ENCODE peak calls at places on chromosomes 5 and 9, in four cellular contexts. S, Y, J and F are unnamed samples. For H3K4me1, the result is how much of the 10 kb centered on the place peaks cover.

GRCh38 chr5:74034738-74035137 is 408.7 kb downstream of the ARHGEF28 start:
- DNase-seq in S (peak), Y (no peak), J (no peak), F (no peak)

GRCh38 chr5:1415626-1416360 is 29.4 kb downstream of the SLC6A3 start:
- DNase-seq in S (no peak), Y (no peak), J (no peak), F (no peak)

GRCh38 chr9:35667939-35668338 is 2.9 kb upstream of the ARHGEF39 start:
- DNase-seq in S (no peak), Y (no peak), J (no peak), F (no peak)

GRCh38 chr9:75889577-75889976 is 896 bp upstream of the PCSK5 start:
- DNase-seq in S (no peak), Y (no peak), J (peak), F (no peak)

GRCh38 chr5:148746826-148747535 is 79.4 kb upstream of the ADRB2 start:
- DNase-seq in S (peak), Y (no peak), J (no peak), F (no peak)

GRCh38 chr9:118262191-118262590 is 558.0 kb downstream of the TLR4 start:
- DNase-seq in S (no peak), Y (no peak), J (no peak), F (no peak)

GRCh38 chr5:158483202-158483870 is 616.4 kb downstream of the EBF1 start:
- DNase-seq in S (no peak), Y (no peak), J (no peak), F (no peak)

GRCh38 chr9:98765276-98765675 is 31.1 kb downstream of the ANKS6 start:
- DNase-seq in S (no peak), Y (no peak), J (no peak), F (no peak)

GRCh38 chr9:74696520-74696919 is 191.2 kb downstream of the TRPM6 start:
- DNase-seq in S (no peak), Y (no peak), J (no peak), F (no peak)

GRCh38 chr5:73552642-73553041 is 12.8 kb downstream of the ANKRA2 start:
- DNase-seq in S (no peak), Y (no peak), J (no peak), F (no peak)

DNA sequence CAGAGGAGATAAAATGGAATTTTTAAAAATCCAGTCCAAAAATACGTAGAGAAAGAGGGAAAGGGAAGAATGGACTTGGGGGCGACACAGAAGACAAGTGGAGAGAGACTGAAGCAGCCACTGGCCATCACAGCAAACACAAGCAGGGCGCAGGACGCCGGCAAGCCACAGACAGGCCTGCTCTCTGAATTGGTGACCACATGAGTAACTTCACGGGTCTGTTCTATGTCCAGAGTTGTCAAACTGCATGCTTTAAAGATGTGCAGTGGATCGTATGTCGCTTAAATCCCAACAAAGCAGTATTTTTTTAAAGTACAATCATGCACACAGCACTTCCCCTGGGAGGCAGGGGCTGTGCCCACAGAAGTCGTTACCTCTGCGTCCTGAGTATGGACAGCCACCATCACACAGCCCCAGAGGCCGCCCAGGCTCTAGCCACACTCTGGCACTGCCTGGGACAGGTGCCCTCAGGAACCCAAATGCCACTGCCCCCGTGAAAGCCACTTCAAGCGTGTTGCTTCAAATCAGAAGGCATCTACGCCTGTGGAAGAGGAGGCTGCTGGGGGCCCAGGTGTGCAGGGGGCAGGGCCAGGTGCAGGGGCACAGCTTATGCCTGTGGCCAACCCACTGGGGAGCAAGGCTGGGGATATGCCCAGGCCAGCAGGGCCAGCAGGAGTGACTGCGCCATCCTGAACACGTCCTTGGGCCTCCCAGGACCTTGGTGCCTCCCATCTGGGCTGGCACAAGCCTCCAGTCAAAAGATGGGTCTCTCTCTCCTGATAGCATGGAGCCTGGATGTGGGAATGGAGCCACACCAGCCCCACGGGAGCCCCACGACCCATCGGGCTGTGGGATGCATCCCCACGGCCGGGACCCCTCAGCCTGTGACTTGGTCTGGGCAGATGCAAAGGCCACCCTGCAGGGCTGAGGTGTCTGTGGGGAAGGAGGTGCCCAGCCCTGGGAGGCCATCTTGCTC is 5.9 kb upstream of the LRRC14B start:
- DNase-seq in S (no peak), Y (no peak), J (no peak), F (no peak)
- H3K4me1 ChIP-seq in S (under half), Y (under half), J (under half), F (under half)

GRCh38 chr5:57844410-57844809 is 361.8 kb upstream of the ACTBL2 start:
- DNase-seq in S (no peak), Y (no peak), J (no peak), F (no peak)

GRCh38 chr5:57839447-57839846 is 356.8 kb upstream of the ACTBL2 start:
- DNase-seq in S (no peak), Y (no peak), J (no peak), F (no peak)

GRCh38 chr5:57842376-57843015 is 359.9 kb upstream of the ACTBL2 start:
- DNase-seq in S (no peak), Y (no peak), J (no peak), F (no peak)

GRCh38 chr5:57843016-57843402 is 360.4 kb upstream of the ACTBL2 start:
- DNase-seq in S (no peak), Y (no peak), J (no peak), F (no peak)

DNA sequence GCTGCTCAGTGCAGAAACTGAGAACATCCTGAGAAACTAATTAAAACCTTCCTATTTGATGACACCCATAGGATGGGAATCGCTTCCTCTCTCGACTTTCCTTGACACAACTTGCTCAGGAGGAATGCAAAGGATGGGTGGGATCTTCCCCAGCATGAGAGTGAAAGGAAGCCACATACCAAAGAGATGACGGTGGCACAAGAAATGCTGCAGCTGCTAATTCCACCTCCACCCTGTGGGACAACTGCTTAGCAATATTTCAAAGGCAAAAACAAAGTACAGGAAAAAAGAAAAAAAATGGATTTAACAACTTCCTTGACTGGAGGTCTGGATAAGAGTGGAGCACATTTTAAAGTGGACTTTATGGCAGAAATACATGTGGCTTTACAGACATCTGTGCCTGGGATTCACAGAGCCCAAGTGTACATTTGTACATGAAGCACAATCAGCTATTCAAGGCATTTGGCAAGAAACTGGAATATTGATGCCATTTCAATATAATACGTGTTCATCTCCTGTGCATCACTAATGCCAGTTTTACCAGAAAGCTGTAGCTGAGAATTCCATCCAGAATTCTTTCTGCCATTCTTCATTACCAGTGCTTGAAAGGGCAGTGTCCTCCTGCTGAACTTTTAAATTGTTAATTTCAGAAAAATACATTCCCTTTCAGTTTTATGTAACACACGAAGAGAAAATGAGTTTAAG is 359.2 kb upstream of the ACTBL2 start:
- DNase-seq in S (peak), Y (no peak), J (no peak), F (no peak)
- H3K4me3 ChIP-seq in S (no peak), Y (no peak), J (no peak), F (no peak)

GRCh38 chr9:83431470-83432060 is 106.6 kb downstream of the FRMD3 start:
- DNase-seq in S (no peak), Y (no peak), J (no peak), F (no peak)
- H3K4me1 ChIP-seq in S (under half), Y (under half), J (under half), F (under half)

DNA sequence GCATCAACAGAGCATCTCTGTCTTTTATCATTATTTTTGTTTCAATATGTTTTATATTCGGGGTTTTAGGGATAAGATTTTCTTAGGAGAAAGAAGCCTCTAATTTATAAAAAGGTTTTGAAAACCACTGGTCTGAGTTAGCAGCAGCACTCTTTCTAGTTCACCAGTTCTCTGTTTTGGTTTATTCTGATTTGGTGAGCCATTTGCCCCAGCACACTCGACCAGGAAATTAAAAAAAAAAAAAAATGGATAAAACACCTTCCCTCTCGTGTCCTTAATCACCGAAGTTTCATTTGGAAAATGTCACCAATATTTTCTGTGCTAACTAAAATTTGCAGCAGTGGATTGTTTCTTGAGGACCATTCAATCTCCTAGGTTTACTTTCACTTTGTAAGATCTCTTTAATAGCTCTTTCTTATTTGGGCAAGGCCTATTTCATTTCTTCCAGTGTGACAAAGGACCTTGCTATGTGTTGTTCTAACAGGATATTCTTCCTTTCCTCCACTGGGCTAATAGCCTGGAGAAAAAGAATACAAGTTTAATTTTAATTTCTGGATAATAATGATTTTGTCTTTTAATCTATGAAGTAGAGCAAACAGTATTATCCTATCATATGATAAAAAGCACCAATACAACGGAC is 57.8 kb upstream of the ANXA1 start:
- DNase-seq in S (peak), Y (no peak), J (no peak), F (no peak)
- H3K4me3 ChIP-seq in S (peak), Y (peak), J (peak), F (peak)

DNA sequence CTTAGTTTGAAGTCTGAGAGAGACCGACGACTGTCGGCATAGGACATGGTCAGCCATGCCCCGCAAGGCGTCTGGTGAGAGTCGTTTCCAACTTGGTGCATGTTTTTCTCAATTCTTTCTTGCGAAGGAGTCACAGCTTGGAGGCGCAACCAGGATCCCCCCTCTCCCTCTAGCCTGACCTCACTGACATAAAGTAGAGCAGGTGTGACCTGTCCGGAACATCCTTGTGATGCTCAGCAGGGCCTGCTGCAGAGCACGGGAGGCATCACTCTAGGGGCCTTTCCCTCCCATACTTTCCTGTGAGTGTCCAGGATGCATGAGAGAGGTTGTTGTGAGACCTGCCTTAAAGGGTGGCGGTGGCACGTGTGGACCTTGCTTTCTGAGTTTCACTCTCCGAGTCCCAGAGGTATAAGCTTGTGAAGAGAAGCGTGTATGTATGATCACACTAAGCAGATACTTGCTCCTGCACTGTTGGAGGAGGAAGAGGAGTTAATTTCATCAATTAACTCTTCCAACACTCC is 5.0 kb downstream of the TENT4A start:
- DNase-seq in S (no peak), Y (no peak), J (no peak), F (peak)
- H3K4me1 ChIP-seq in S (under half), Y (half or more), J (half or more), F (half or more)